ENCODE peak calls at places on chromosomes 5 and 9, in five cellular contexts. One of them, this sample, is unnamed.
A peak's percentile ranks its signal among the peaks of the same experiment; 100 is the strongest.

GRCh38 chr5:6447384-6448140 is 1.1 kb upstream of the UBE2QL1 start:
- DNase-seq in foreskin fibroblast: no peak
- DNase-seq in upper lobe of right lung: no peak
- DNase-seq in GM23248: no peak
- DNase-seq in astrocyte: no peak
- DNase-seq in this sample: no peak

GRCh38 chr9:88949961-88950340 is 41.3 kb upstream of the S1PR3 start:
- DNase-seq in foreskin fibroblast: peak; percentile 18
- DNase-seq in upper lobe of right lung: no peak
- DNase-seq in GM23248: peak; percentile 79
- DNase-seq in astrocyte: peak; percentile 56
- DNase-seq in this sample: no peak

GRCh38 chr5:138582959-138583358 is 7.8 kb upstream of the HSPA9 start:
- DNase-seq in foreskin fibroblast: no peak
- DNase-seq in upper lobe of right lung: no peak
- DNase-seq in GM23248: no peak
- DNase-seq in astrocyte: no peak
- DNase-seq in this sample: no peak

GRCh38 chr5:73122875-73123810 is 2.8 kb downstream of the TMEM171 start:
- DNase-seq in foreskin fibroblast: peak; percentile 76
- DNase-seq in upper lobe of right lung: no peak
- DNase-seq in GM23248: peak; percentile 97
- DNase-seq in astrocyte: peak; percentile 32
- DNase-seq in this sample: no peak

GRCh38 chr9:106717686-106718085 is 145.3 kb upstream of the ZNF462 start:
- DNase-seq in foreskin fibroblast: peak; percentile 82
- DNase-seq in upper lobe of right lung: no peak
- DNase-seq in GM23248: peak; percentile 58
- DNase-seq in astrocyte: peak; percentile 85
- DNase-seq in this sample: no peak

GRCh38 chr9:120892177-120892747 is 15.3 kb upstream of the PHF19 start:
- DNase-seq in foreskin fibroblast: no peak
- DNase-seq in upper lobe of right lung: no peak
- DNase-seq in GM23248: no peak
- DNase-seq in astrocyte: no peak
- DNase-seq in this sample: no peak

GRCh38 chr5:143638654-143639053 is 173.3 kb upstream of the HMHB1 start:
- DNase-seq in foreskin fibroblast: no peak
- DNase-seq in upper lobe of right lung: no peak
- DNase-seq in GM23248: no peak
- DNase-seq in astrocyte: no peak
- DNase-seq in this sample: no peak

GRCh38 chr9:137478613-137479314 is 19.6 kb upstream of the NSMF start:
- DNase-seq in foreskin fibroblast: peak; percentile 82
- DNase-seq in upper lobe of right lung: peak; percentile 58
- DNase-seq in GM23248: no peak
- DNase-seq in astrocyte: no peak
- DNase-seq in this sample: peak; percentile 54

GRCh38 chr5:100864931-100865330 is 38.2 kb downstream of the ST8SIA4 start:
- DNase-seq in foreskin fibroblast: no peak
- DNase-seq in upper lobe of right lung: no peak
- DNase-seq in GM23248: no peak
- DNase-seq in astrocyte: no peak
- DNase-seq in this sample: no peak

GRCh38 chr5:174380311-174380710 is 334.8 kb downstream of the NSG2 start:
- DNase-seq in foreskin fibroblast: no peak
- DNase-seq in upper lobe of right lung: no peak
- DNase-seq in GM23248: no peak
- DNase-seq in astrocyte: no peak
- DNase-seq in this sample: no peak

GRCh38 chr9:98010450-98010849 is 27.3 kb downstream of the ANP32B start:
- DNase-seq in foreskin fibroblast: peak; percentile 62
- DNase-seq in upper lobe of right lung: no peak
- DNase-seq in GM23248: peak; percentile 69
- DNase-seq in astrocyte: peak; percentile 32
- DNase-seq in this sample: no peak

GRCh38 chr9:125374443-125375309 is 113.0 kb downstream of the GAPVD1 start:
- DNase-seq in foreskin fibroblast: peak; percentile 87
- DNase-seq in upper lobe of right lung: peak; percentile 77
- DNase-seq in GM23248: peak; percentile 86
- DNase-seq in astrocyte: peak; percentile 51
- DNase-seq in this sample: no peak

GRCh38 chr9:98159301-98159700 is 33.1 kb downstream of the CORO2A start:
- DNase-seq in foreskin fibroblast: no peak
- DNase-seq in upper lobe of right lung: peak; percentile 26
- DNase-seq in GM23248: no peak
- DNase-seq in astrocyte: no peak
- DNase-seq in this sample: no peak

GRCh38 chr9:33510264-33511183 is 13.5 kb upstream of the ANKRD18B start:
- DNase-seq in foreskin fibroblast: peak; percentile 74
- DNase-seq in upper lobe of right lung: peak; percentile 79
- DNase-seq in GM23248: peak; percentile 82
- DNase-seq in astrocyte: peak; percentile 42
- DNase-seq in this sample: no peak

GRCh38 chr5:31614147-31615030 is 24.5 kb upstream of the PDZD2 start:
- DNase-seq in foreskin fibroblast: no peak
- DNase-seq in upper lobe of right lung: no peak
- DNase-seq in GM23248: no peak
- DNase-seq in astrocyte: peak; percentile 19
- DNase-seq in this sample: no peak

GRCh38 chr9:18821794-18822193 is 211.2 kb downstream of the SAXO1 start:
- DNase-seq in foreskin fibroblast: peak; percentile 38
- DNase-seq in upper lobe of right lung: no peak
- DNase-seq in GM23248: no peak
- DNase-seq in astrocyte: peak; percentile 32
- DNase-seq in this sample: no peak

GRCh38 chr9:136100700-136101614 is 5.9 kb upstream of the NACC2 start:
- DNase-seq in foreskin fibroblast: no peak
- DNase-seq in upper lobe of right lung: no peak
- DNase-seq in GM23248: no peak
- DNase-seq in astrocyte: no peak
- DNase-seq in this sample: no peak

GRCh38 chr5:173020643-173021042 is 35.5 kb upstream of the CREBRF start:
- DNase-seq in foreskin fibroblast: no peak
- DNase-seq in upper lobe of right lung: no peak
- DNase-seq in GM23248: no peak
- DNase-seq in astrocyte: peak; percentile 30
- DNase-seq in this sample: no peak

GRCh38 chr9:31153250-31153840 is 1231.1 kb upstream of the ACO1 start:
- DNase-seq in foreskin fibroblast: no peak
- DNase-seq in upper lobe of right lung: no peak
- DNase-seq in GM23248: no peak
- DNase-seq in astrocyte: no peak
- DNase-seq in this sample: no peak

GRCh38 chr5:51376504-51376903 is 6.7 kb upstream of the ISL1 start:
- DNase-seq in foreskin fibroblast: no peak
- DNase-seq in upper lobe of right lung: no peak
- DNase-seq in GM23248: no peak
- DNase-seq in astrocyte: no peak
- DNase-seq in this sample: no peak

GRCh38 chr9:129283290-129283691 is 105.2 kb upstream of the IER5L start:
- DNase-seq in foreskin fibroblast: no peak
- DNase-seq in upper lobe of right lung: peak; percentile 66
- DNase-seq in GM23248: no peak
- DNase-seq in astrocyte: no peak
- DNase-seq in this sample: no peak
- H3K4me3 ChIP-seq in foreskin fibroblast: no peak overlapping the region
- H3K4me3 ChIP-seq in upper lobe of right lung: peak overlapping the region; percentile 60
- H3K4me3 ChIP-seq in GM23248: no peak overlapping the region
- H3K4me3 ChIP-seq in astrocyte: no peak overlapping the region
- H3K4me3 ChIP-seq in this sample: no peak overlapping the region

DNA sequence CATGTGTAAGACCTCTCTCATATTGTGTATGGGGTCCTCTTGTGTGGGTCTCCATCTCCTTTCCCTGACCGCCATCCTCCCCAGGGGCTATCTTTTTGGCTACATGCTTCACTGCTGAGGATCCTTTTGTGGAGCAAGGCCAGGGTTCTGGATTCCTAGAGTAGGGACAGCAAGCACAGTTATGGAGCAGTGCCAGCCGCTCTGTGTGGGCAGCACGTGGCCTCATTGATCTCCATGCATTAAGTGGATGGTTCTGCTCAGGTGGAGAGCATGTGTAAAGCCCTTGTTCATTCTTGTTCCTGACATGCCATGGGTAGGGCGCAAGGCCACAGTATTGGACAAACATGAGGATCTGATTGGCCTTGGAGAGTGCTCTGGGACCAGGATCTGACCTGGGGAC is 8.9 kb downstream of the PHF2 start:
- DNase-seq in foreskin fibroblast: no peak
- DNase-seq in upper lobe of right lung: no peak
- DNase-seq in GM23248: no peak
- DNase-seq in astrocyte: no peak
- DNase-seq in this sample: no peak
- H3K4me3 ChIP-seq in foreskin fibroblast: no peak overlapping the region
- H3K4me3 ChIP-seq in upper lobe of right lung: no peak overlapping the region
- H3K4me3 ChIP-seq in GM23248: no peak overlapping the region
- H3K4me3 ChIP-seq in astrocyte: no peak overlapping the region
- H3K4me3 ChIP-seq in this sample: no peak overlapping the region

GRCh38 chr5:58002318-58002717 is 457.6 kb downstream of the PLK2 start:
- DNase-seq in foreskin fibroblast: peak; percentile 37
- DNase-seq in upper lobe of right lung: no peak
- DNase-seq in GM23248: peak; percentile 4
- DNase-seq in astrocyte: peak; percentile 30
- DNase-seq in this sample: peak; percentile 72
- H3K4me3 ChIP-seq in foreskin fibroblast: no peak overlapping the region
- H3K4me3 ChIP-seq in upper lobe of right lung: no peak overlapping the region
- H3K4me3 ChIP-seq in GM23248: no peak overlapping the region
- H3K4me3 ChIP-seq in astrocyte: no peak overlapping the region
- H3K4me3 ChIP-seq in this sample: no peak overlapping the region

GRCh38 chr5:127290019-127290945 is at the start of gene MEGF10:
- DNase-seq in foreskin fibroblast: peak; percentile 82
- DNase-seq in upper lobe of right lung: peak; percentile 62
- DNase-seq in GM23248: peak; percentile 73
- DNase-seq in astrocyte: peak; percentile 23
- DNase-seq in this sample: no peak

GRCh38 chr5:127292030-127292735 is 1.6 kb downstream of the MEGF10 start:
- DNase-seq in foreskin fibroblast: no peak
- DNase-seq in upper lobe of right lung: no peak
- DNase-seq in GM23248: no peak
- DNase-seq in astrocyte: no peak
- DNase-seq in this sample: no peak

GRCh38 chr5:127288676-127289075 is 1.9 kb upstream of the MEGF10 start:
- DNase-seq in foreskin fibroblast: no peak
- DNase-seq in upper lobe of right lung: no peak
- DNase-seq in GM23248: no peak
- DNase-seq in astrocyte: no peak
- DNase-seq in this sample: no peak

GRCh38 chr5:127293373-127293772 is 2.8 kb downstream of the MEGF10 start:
- DNase-seq in foreskin fibroblast: no peak
- DNase-seq in upper lobe of right lung: no peak
- DNase-seq in GM23248: no peak
- DNase-seq in astrocyte: no peak
- DNase-seq in this sample: no peak

GRCh38 chr5:127290946-127291763 is 559 bp downstream of the MEGF10 start:
- DNase-seq in foreskin fibroblast: peak; percentile 22
- DNase-seq in upper lobe of right lung: no peak
- DNase-seq in GM23248: no peak
- DNase-seq in astrocyte: no peak
- DNase-seq in this sample: no peak
- H3K4me3 ChIP-seq in foreskin fibroblast: peak overlapping the region; percentile 39
- H3K4me3 ChIP-seq in upper lobe of right lung: no peak overlapping the region
- H3K4me3 ChIP-seq in GM23248: peak overlapping the region; percentile 58
- H3K4me3 ChIP-seq in astrocyte: peak overlapping the region; percentile 82
- H3K4me3 ChIP-seq in this sample: no peak overlapping the region

This sample was measured in RWPE2.